ENCODE peak calls at places on chromosomes 12 and 14, in five cellular contexts. L is CD8-positive, alpha-beta memory T cell; S is CD8-positive, alpha-beta T cell; P is HCT116; U is A673. X is an unnamed sample. For H3K4me1, the result is how much of the 10 kb centered on the place peaks cover.

GRCh38 chr14:100652739-100653138 is 65.5 kb upstream of the BEGAIN start:
- DNase-seq in L (no peak), S (no peak), P (no peak), U (no peak), X (no peak)

GRCh38 chr14:23513005-23513412 is 38.6 kb downstream of the ZFHX2 start:
- DNase-seq in L (no peak), S (no peak), P (no peak), U (no peak), X (no peak)

GRCh38 chr14:23567186-23568020 is at the start of gene AP1G2:
- DNase-seq in L (peak), S (peak), P (peak), U (peak), X (peak)

GRCh38 chr12:95972832-95973465 is 23.2 kb downstream of the HAL start:
- DNase-seq in L (no peak), S (no peak), P (no peak), U (no peak), X (no peak)

GRCh38 chr12:132489602-132490239 is at the start of gene FBRSL1:
- DNase-seq in L (peak), S (peak), P (peak), U (peak), X (peak)

GRCh38 chr14:102541771-102542170 is 32.2 kb upstream of the ANKRD9 start:
- DNase-seq in L (no peak), S (no peak), P (no peak), U (no peak), X (no peak)

GRCh38 chr12:103676863-103677262 is 89.8 kb downstream of the STAB2 start:
- DNase-seq in L (no peak), S (no peak), P (no peak), U (no peak), X (no peak)

GRCh38 chr12:94677778-94678177 is 27.4 kb upstream of the TMCC3 start:
- DNase-seq in L (no peak), S (no peak), P (no peak), U (no peak), X (no peak)

GRCh38 chr12:131854861-131855476 is 26.8 kb downstream of the MMP17 start:
- DNase-seq in L (no peak), S (no peak), P (no peak), U (no peak), X (no peak)

GRCh38 chr14:50311337-50311973 is 574 bp downstream of the L2HGDH start:
- DNase-seq in L (no peak), S (no peak), P (no peak), U (peak), X (peak)

GRCh38 chr12:124371970-124372555 is 77.2 kb downstream of the RFLNA start:
- DNase-seq in L (no peak), S (no peak), P (no peak), U (no peak), X (no peak)

DNA sequence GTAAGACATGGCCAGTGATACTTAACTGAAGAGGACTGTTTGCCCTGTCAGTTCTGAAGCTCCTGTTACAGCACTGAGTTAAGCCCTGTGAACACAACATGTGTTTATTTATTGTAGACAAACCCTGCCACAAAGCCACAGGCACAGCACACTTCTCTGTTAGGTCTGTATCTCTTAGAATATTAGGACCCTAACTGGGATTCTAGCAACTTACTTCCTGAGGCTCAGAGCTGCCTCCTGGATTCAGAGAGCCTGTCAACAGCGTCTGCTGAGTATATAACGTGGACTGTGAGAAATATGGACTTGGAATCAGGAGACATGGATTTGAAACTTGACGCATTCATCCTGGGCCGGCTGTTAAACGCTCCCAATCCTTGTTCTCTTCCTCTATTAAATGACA is 135.0 kb upstream of the HIF1A start:
- DNase-seq in L (no peak), S (no peak), P (no peak), U (no peak), X (no peak)
- H3K4me1 ChIP-seq in L (under half), S (under half), P (half or more), U (under half), X (under half)

DNA sequence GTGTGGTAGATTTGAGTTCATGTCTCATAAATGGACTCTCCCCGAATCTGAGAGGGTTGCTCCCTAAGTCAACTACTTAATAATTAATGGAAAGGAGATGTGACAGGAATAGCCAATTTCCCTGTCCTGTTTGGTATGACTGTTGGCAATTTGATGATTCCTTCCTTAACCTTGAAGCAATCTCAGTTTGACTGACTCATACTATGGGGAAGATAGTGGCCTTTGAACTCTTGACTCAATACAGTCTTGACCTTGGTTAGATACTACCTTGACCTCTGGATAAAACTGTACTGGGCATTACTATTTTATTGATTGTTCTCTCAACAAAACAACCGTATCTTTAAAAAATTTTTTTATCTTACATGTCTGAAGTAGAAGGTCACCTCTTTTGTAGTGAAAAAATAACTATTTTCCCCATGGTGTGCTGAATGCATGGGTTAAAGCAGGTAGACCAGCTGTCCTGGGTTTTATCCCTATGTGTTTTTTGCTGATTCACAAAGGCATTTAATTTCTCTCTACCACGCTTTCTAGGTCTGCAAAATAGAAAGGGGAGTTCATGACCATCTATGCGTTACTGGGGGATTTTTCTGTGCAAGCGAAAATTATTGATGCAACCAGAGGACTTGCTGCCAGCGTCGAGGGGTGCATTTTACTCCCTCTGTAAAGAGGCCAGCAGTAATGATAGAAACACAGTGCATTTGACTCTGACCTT is 80.1 kb downstream of the ETV6 start:
- DNase-seq in L (no peak), S (no peak), P (no peak), U (no peak), X (no peak)
- H3K4me1 ChIP-seq in L (half or more), S (under half), P (under half), U (under half), X (half or more)

GRCh38 chr12:62739266-62739831 is 195.6 kb downstream of the PPM1H start:
- DNase-seq in L (no peak), S (no peak), P (no peak), U (no peak), X (no peak)

GRCh38 chr12:62737201-62737600 is 197.7 kb downstream of the PPM1H start:
- DNase-seq in L (no peak), S (no peak), P (no peak), U (no peak), X (no peak)

GRCh38 chr12:62738105-62738504 is 196.8 kb downstream of the PPM1H start:
- DNase-seq in L (no peak), S (no peak), P (no peak), U (no peak), X (no peak)

GRCh38 chr12:62737615-62738014 is 197.3 kb downstream of the PPM1H start:
- DNase-seq in L (no peak), S (no peak), P (no peak), U (no peak), X (no peak)

DNA sequence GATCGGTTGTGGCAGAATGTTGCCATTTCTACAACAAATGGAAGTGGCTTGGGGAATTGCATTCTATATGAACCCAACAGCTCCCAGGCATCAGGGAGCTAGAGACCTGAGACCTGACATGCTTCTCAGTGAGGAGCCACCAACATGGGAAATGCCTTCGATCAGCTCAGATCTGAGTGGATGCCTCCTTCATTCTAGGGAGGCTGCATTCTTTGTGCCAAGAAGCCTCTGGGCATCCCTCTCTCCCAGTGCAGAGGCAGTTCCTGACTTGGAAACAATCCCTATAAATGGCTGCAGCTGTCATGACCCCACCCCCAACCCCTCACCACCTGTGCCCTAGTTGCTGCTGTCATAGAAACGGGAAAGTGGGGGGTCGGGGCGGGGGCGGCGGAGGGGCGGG is 196.3 kb downstream of the PPM1H start:
- DNase-seq in L (no peak), S (no peak), P (no peak), U (no peak), X (no peak)
- H3K4me1 ChIP-seq in L (under half), S (under half), P (under half), U (under half), X (under half)

DNA sequence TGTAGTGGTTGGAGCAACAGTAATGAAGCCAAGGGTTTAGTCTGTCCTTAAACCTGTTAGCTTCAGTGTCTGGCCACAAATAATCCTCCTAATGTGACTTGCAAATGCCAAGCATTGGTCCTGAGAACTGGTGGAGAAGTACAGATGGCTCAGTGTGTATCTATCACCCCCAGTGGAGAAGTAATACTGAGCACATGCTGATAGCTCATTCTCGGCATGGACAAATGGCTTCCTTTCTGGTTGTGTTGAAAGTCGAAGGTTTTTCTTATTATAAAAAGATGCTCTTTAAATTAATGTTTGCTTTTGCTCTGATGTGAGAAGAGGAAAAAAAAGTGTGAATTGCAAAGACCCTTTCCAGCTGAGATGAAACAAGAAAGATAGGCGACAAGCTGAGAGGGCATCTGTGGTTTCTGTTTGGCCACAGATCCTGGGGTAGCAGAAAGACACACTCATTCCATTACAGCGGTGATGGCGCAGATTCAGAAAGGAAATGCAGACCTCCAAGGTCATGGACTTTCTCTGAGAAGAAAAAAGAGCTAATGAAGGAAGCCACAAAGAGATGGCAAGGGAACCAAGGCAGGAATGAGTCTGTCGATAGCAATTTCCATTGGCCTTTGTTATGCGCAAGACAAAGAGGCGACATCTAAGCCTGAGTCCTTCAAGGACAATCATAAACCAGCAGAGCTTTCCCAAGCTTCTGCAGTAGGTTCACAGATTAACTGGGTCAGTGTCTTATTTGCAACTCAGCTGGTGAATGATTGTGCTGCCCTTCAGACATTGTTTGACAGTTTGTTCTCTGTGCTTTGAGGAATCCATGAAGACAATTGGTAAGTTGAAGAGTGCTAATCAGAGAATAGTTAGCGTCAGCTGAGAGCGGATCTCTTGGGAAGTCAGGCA is 155.5 kb upstream of the RGS6 start:
- DNase-seq in L (no peak), S (no peak), P (no peak), U (no peak), X (no peak)
- H3K4me1 ChIP-seq in L (under half), S (under half), P (under half), U (under half), X (under half)

GRCh38 chr14:73239463-73240241 is 2.3 kb downstream of the PAPLN start:
- DNase-seq in L (no peak), S (no peak), P (no peak), U (no peak), X (no peak)
- H3K4me1 ChIP-seq in L (under half), S (under half), P (under half), U (under half), X (under half)

GRCh38 chr14:68945585-68946289 is 33.4 kb downstream of the ACTN1 start:
- DNase-seq in L (no peak), S (no peak), P (no peak), U (no peak), X (no peak)
- H3K4me1 ChIP-seq in L (half or more), S (half or more), P (under half), U (half or more), X (under half)

GRCh38 chr14:105482486-105483110 is 4.1 kb upstream of the CRIP1 start:
- DNase-seq in L (no peak), S (no peak), P (no peak), U (no peak), X (no peak)
- H3K4me1 ChIP-seq in L (half or more), S (half or more), P (under half), U (under half), X (half or more)

DNA sequence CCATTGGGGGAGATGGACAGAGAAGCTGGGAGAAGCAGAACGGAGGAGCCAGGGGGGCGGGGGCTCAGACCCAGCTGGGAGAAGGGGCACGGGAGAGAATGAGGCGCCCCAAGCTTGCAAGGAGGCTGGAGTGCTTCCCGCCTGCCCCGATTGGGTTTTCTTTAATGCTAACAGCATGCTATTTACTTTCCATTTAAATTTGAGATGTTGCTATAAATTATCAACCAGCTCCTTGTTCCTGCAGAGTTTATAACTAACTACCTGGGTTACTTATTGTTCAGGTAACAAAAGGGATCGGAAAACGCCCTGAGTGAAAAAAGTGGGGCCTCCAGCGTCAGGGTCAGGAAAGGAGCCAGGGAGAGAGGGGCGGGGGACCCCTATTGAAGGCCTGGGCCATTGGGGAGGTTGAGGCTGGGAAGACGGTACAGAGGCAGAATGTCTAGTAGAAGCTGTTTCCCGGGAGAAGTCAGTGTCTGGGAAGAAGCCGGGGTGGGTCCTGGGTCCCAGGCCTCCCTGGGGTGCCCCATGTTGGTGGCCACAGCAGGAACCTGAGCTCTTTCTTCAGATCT is 2.5 kb downstream of the HNF1A start:
- DNase-seq in L (no peak), S (no peak), P (no peak), U (no peak), X (no peak)
- H3K4me1 ChIP-seq in L (under half), S (under half), P (under half), U (under half), X (under half)

DNA sequence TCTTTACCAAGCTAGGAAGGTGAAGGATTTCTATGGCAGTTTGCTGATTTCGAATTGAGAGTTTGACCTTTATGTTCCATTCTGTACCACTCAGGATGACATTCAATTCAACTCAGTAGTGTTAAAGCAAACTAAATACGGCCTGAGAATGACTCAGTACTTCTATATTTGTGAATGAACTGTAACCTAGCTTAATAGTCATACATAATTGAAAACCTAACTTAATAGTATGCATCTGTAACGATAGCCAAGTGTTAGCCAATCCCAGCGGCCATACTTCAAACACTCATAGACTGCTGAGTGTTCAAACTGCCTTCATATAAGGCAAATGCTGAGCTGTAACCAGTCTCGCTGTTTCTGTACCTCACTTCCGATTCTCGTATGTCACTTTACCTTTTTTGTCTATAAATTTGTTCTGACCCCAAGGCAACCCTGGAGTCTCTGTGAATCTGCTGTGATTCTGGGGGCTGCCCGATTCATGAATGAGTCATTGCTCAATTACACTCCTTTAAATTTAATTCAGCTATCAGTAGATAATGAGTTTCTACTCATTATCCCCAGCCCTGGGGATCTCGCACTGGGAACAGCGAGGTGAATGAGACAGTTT is 98.5 kb upstream of the SLC24A4 start:
- DNase-seq in L (no peak), S (no peak), P (no peak), U (peak), X (no peak)
- H3K4me1 ChIP-seq in L (under half), S (under half), P (under half), U (under half), X (under half)